ENCODE peak calls at places on chromosomes 5 and 9, in nine cellular contexts. T, B, X, F, H, Y, D, V and N are unnamed samples.
A peak's percentile ranks its signal among the peaks of the same experiment; 100 is the strongest.

GRCh38 chr9:89359636-89360315 is 41.5 kb downstream of the SECISBP2 start:
- DNase-seq in V (no peak), B (peak; percentile 40), D (no peak), T (no peak), F (no peak), X (no peak), Y (no peak), H (no peak), N (peak; percentile 6)

GRCh38 chr5:121572061-121572460 is 279.6 kb upstream of the FTMT start:
- DNase-seq in B (no peak), F (no peak), X (no peak), T (no peak), Y (no peak), H (no peak), V (no peak), D (no peak), N (no peak)

GRCh38 chr9:108272350-108272899 is 583.4 kb downstream of the ACTL7B start:
- DNase-seq in T (peak; percentile 45), Y (peak; percentile 69), V (peak; percentile 72), B (peak; percentile 66), F (peak; percentile 54), X (peak; percentile 47), H (no peak), D (peak; percentile 77), N (no peak)

GRCh38 chr5:67770431-67771025 is 445.0 kb upstream of the PIK3R1 start:
- DNase-seq in T (no peak), Y (peak; percentile 12), D (peak; percentile 71), F (peak; percentile 79), X (peak; percentile 49), B (peak; percentile 6), V (peak; percentile 8), H (no peak), N (no peak)

GRCh38 chr5:34627794-34628193 is 28.3 kb upstream of the RAI14 start:
- DNase-seq in D (no peak), X (peak; percentile 25), V (no peak), H (no peak), Y (peak; percentile 84), T (no peak), F (peak; percentile 38), B (peak; percentile 90), N (peak; percentile 71)

GRCh38 chr5:81125959-81126358 is 107.2 kb upstream of the CKMT2 start:
- DNase-seq in H (no peak), B (peak; percentile 3), D (peak; percentile 21), X (peak; percentile 4), F (no peak), V (peak; percentile 30), Y (no peak), T (no peak), N (no peak)

GRCh38 chr5:113232246-113232645 is 202.5 kb downstream of the TSSK1B start:
- DNase-seq in T (no peak), H (no peak), D (no peak), B (peak; percentile 49), V (no peak), F (no peak), X (peak; percentile 82), Y (peak; percentile 72), N (no peak)

GRCh38 chr9:127219533-127219932 is 45.0 kb upstream of the GARNL3 start:
- DNase-seq in H (peak; percentile 69), D (no peak), F (no peak), Y (no peak), B (no peak), X (no peak), T (no peak), V (no peak), N (no peak)

GRCh38 chr5:161757223-161757622 is 71.7 kb downstream of the GABRA6 start:
- DNase-seq in Y (no peak), T (no peak), X (no peak), B (no peak), H (no peak), D (no peak), F (no peak), V (no peak), N (no peak)

GRCh38 chr9:81565144-81565543 is 124.2 kb downstream of the TLE1 start:
- DNase-seq in X (no peak), D (peak; percentile 56), H (no peak), F (no peak), V (peak; percentile 37), B (no peak), T (no peak), Y (no peak), N (no peak)

GRCh38 chr5:35694481-35694880 is 76.8 kb downstream of the SPEF2 start:
- DNase-seq in B (no peak), V (no peak), T (no peak), Y (no peak), X (no peak), D (no peak), H (no peak), F (no peak), N (no peak)

GRCh38 chr5:78224358-78224757 is 70.1 kb downstream of the AP3B1 start:
- DNase-seq in F (no peak), H (no peak), V (no peak), D (no peak), B (no peak), T (no peak), Y (no peak), X (no peak), N (no peak)

GRCh38 chr5:78221467-78221866 is 73.0 kb downstream of the AP3B1 start:
- DNase-seq in D (no peak), X (no peak), T (no peak), F (no peak), B (no peak), H (no peak), Y (no peak), V (no peak), N (no peak)

GRCh38 chr5:78221964-78222451 is 72.5 kb downstream of the AP3B1 start:
- DNase-seq in V (no peak), Y (peak; percentile 47), H (peak; percentile 76), B (peak; percentile 60), D (no peak), T (peak; percentile 56), F (no peak), X (peak; percentile 39), N (peak; percentile 9)
- TF ChIP-seq CTCF in V (no peak), Y (peak; percentile 40), H (peak; percentile 32), B (peak; percentile 49), D (no peak), T (peak; percentile 67), F (no peak), X (no peak), N (peak; percentile 52)

DNA sequence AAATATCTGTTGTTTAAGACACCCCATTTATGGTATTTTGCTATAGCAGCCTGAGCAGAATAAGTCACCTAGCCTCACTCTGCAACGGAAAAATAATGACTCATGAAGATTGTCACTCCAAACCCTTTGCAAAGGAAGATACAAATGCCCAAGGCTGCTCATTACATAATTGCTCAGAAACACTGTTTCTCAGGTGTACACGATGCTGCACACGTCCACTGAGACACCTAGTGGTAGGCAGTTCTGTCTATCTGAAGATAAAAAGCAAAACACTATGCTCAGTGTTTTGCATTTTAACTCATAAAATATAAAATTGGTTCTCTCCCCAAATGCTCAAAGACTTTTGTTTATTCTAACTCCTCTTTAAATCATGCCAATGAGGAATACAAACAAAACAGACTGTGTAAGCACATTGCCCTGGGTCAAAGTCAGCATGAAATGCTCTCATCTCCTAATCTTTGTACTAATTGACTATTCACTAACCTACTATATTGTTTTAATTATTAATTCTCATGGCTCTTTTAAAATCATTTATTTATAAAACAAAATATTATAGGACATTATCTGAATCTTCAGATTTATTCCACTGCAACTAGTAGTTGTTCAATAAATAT is 7.7 kb upstream of the TSLP start:
- DNase-seq in V (no peak), F (peak; percentile 70), T (no peak), Y (peak; percentile 49), D (peak; percentile 58), X (peak; percentile 87), H (no peak), B (no peak), N (no peak)
- TF ChIP-seq CTCF in V (no peak), F (peak; percentile 80), T (no peak), Y (peak; percentile 62), D (peak; percentile 46), X (peak; percentile 77), H (no peak), B (peak; percentile 31), N (peak; percentile 74)

GRCh38 chr9:6197330-6197729 is 18.3 kb upstream of the IL33 start:
- DNase-seq in T (no peak), F (no peak), Y (peak; percentile 67), H (no peak), X (peak; percentile 47), D (peak; percentile 11), B (peak; percentile 13), V (peak; percentile 54), N (no peak)

GRCh38 chr9:6198251-6198650 is 17.4 kb upstream of the IL33 start:
- DNase-seq in V (no peak), H (no peak), F (no peak), B (no peak), T (no peak), D (peak; percentile 6), Y (no peak), X (peak; percentile 71), N (no peak)

GRCh38 chr9:6199596-6199995 is 16.0 kb upstream of the IL33 start:
- DNase-seq in D (no peak), B (no peak), F (no peak), T (no peak), H (no peak), X (no peak), V (no peak), Y (no peak), N (no peak)

GRCh38 chr9:6195714-6196360 is 19.8 kb upstream of the IL33 start:
- DNase-seq in D (no peak), B (no peak), X (peak; percentile 86), V (no peak), F (no peak), Y (no peak), T (no peak), H (no peak), N (no peak)

GRCh38 chr9:6194934-6195333 is 20.7 kb upstream of the IL33 start:
- DNase-seq in H (no peak), Y (no peak), F (no peak), T (no peak), X (peak; percentile 25), V (no peak), B (no peak), D (no peak), N (no peak)
- TF ChIP-seq CTCF in H (no peak), Y (peak; percentile 36), F (no peak), T (peak; percentile 19), X (peak; percentile 46), V (peak; percentile 17), B (peak; percentile 39), D (no peak), N (peak; percentile 71)

DNA sequence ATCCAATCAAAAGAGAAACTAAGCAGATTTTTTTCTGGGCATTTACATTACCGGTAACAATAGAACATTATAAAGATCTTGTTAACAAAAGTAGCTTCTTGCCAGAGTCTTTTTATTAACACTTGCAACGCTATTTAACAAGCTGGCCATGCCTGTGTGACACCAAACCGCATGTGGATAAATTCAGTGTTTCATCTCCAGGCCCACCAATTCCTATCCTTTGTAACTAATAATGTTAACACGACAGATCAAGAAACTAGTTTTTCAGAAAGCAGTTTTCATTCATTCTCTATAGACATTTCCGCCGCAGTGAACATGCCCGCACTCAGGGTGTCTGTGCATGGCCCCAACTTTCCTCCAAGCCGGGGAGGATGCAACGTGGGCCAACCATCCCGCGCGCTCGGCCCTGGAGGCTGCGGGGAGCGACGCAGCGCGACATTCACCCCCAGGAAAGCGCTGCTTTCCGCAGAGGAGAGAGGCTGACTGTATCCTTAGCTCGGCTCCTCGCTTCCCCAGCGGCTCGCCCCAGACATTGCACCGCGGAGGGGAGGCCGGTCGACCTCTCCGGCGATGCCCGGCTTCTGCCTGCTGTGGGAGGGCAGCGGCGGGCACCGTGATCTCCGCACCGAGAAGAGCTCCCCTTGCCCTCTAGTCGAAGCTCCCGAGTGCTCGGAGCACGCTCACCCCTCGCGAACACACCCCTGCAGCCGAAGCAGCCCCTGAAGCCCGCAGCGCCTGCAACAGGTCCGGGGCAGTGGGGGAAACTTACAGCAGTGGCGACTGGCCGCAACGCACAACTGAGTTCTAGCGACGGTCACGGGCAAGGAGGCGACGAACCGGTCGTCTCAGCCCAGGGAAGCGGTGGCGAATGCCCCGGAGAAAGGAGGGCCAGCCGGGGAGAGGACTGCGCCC is 734 bp downstream of the ENC1 start:
- DNase-seq in Y (peak; percentile 49), H (no peak), V (peak; percentile 60), F (no peak), T (peak; percentile 35), X (no peak), B (peak; percentile 57), D (peak; percentile 51), N (peak; percentile 64)
- TF ChIP-seq CTCF in Y (peak; percentile 37), H (no peak), V (peak; percentile 43), F (no peak), T (no peak), X (peak; percentile 24), B (peak; percentile 33), D (no peak), N (no peak)